ENCODE peak calls at places on chromosome X, in six cellular contexts. Y, E, K, P, V and J are unnamed samples.

GRCh38 chrX:64186974-64187761 is 18.3 kb downstream of the AMER1 start:
- DNase-seq in V (no peak), E (no peak), P (no peak), K (no peak), Y (no peak), J (no peak)

GRCh38 chrX:113929004-113929403 is 654.9 kb upstream of the HTR2C start:
- DNase-seq in E (peak; percentile 52), P (peak; percentile 36), Y (no peak), K (peak; percentile 57), V (peak; percentile 46), J (peak; percentile 14)

GRCh38 chrX:72268601-72269365 is 8.3 kb downstream of the RPS4X start:
- DNase-seq in K (no peak), P (no peak), V (no peak), Y (no peak), E (no peak), J (no peak)

GRCh38 chrX:41538707-41539106 is 91.6 kb downstream of the NYX start:
- DNase-seq in Y (no peak), K (no peak), P (no peak), E (no peak), V (no peak), J (no peak)

GRCh38 chrX:149151805-149152757 is 353.0 kb downstream of the IDS start:
- DNase-seq in E (no peak), K (no peak), Y (peak; percentile 24), P (no peak), V (no peak), J (no peak)

GRCh38 chrX:120514236-120514635 is 45.1 kb upstream of the LAMP2 start:
- DNase-seq in V (no peak), P (peak; percentile 32), Y (no peak), K (peak; percentile 41), E (peak; percentile 33), J (peak; percentile 34)

GRCh38 chrX:150868625-150869024 is 29.8 kb downstream of the CD99L2 start:
- DNase-seq in P (no peak), E (no peak), V (no peak), Y (no peak), K (no peak), J (no peak)

GRCh38 chrX:45154033-45154360 is 46.7 kb downstream of the DIPK2B start:
- DNase-seq in V (no peak), Y (no peak), E (no peak), K (no peak), P (no peak), J (no peak)

GRCh38 chrX:97787849-97788248 is 904.1 kb downstream of the RPA4 start:
- DNase-seq in E (no peak), Y (no peak), P (no peak), V (no peak), K (no peak), J (no peak)

GRCh38 chrX:49960061-49960460 is 37.7 kb downstream of the CLCN5 start:
- DNase-seq in K (no peak), E (no peak), P (no peak), Y (no peak), V (no peak), J (no peak)

GRCh38 chrX:110509778-110510510 is 151.3 kb downstream of the RTL9 start:
- DNase-seq in P (no peak), V (no peak), E (no peak), K (no peak), Y (no peak), J (no peak)

GRCh38 chrX:148552775-148553174 is 52.4 kb downstream of the AFF2 start:
- DNase-seq in P (no peak), Y (no peak), K (peak; percentile 12), V (no peak), E (no peak), J (no peak)

GRCh38 chrX:10533686-10534365 is 86.6 kb downstream of the MID1 start:
- DNase-seq in Y (no peak), K (no peak), P (no peak), V (no peak), E (peak; percentile 22), J (no peak)

GRCh38 chrX:40852573-40852972 is 117.2 kb upstream of the MED14 start:
- DNase-seq in K (no peak), P (no peak), Y (no peak), E (no peak), V (no peak), J (no peak)

GRCh38 chrX:121876316-121876715 is 828.9 kb downstream of the GLUD2 start:
- DNase-seq in K (no peak), V (no peak), Y (no peak), P (no peak), E (no peak), J (no peak)

GRCh38 chrX:1281511-1281910 is 12.9 kb downstream of the CSF2RA start:
- DNase-seq in K (no peak), E (no peak), Y (no peak), P (no peak), V (no peak), J (no peak)

GRCh38 chrX:124215786-124216185 is 116.7 kb upstream of the TEX13D start:
- DNase-seq in V (no peak), Y (no peak), P (no peak), E (no peak), K (no peak), J (no peak)

GRCh38 chrX:141814213-141814857 is 23.8 kb upstream of the MAGEC3 start:
- DNase-seq in V (no peak), K (no peak), Y (no peak), E (no peak), P (no peak), J (no peak)

GRCh38 chrX:57286507-57287251 is at the start of gene FAAH2:
- DNase-seq in V (peak; percentile 55), E (no peak), Y (peak; percentile 23), K (peak; percentile 37), P (peak; percentile 57), J (peak; percentile 9)

GRCh38 chrX:7965436-7965835 is 38.2 kb upstream of the PNPLA4 start:
- DNase-seq in E (no peak), V (no peak), Y (no peak), K (no peak), P (no peak), J (no peak)

GRCh38 chrX:131746491-131746968 is 202.7 kb downstream of the OR13H1 start:
- DNase-seq in V (no peak), P (no peak), E (peak; percentile 62), Y (peak; percentile 87), K (peak; percentile 78), J (no peak)

GRCh38 chrX:6667048-6667768 is 132.3 kb upstream of the VCX3A start:
- DNase-seq in V (no peak), E (no peak), P (no peak), K (no peak), Y (no peak), J (peak; percentile 3)

GRCh38 chrX:148771440-148771839 is 271.0 kb downstream of the AFF2 start:
- DNase-seq in Y (no peak), K (no peak), P (no peak), V (no peak), E (no peak), J (no peak)

GRCh38 chrX:10157545-10157944 is 770 bp downstream of the CLCN4 start:
- DNase-seq in V (no peak), P (no peak), Y (no peak), K (no peak), E (no peak), J (no peak)

GRCh38 chrX:110182865-110183264 is 135.0 kb downstream of the AMMECR1 start:
- DNase-seq in E (no peak), P (no peak), K (peak; percentile 60), Y (no peak), V (no peak), J (no peak)

DNA sequence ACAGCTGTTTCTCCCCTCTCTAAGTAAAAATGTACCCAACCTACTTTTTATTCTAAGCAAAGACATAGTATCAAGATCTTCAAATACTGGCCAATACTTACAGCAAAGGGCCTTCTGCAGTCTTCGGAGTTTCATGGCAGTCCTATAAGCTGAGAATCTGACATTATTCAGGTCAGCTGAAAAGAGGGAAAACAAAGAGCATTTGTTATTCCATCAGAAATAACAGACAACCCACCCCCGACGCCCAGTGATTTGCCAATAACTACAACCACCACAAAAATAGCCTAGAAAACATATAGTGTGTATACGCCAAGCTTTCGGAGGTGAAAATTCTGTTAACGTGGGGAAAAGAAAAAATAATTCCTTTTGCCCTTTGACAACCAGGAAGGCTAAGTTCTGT is 151.1 kb upstream of the FTHL17 start:
- DNase-seq in Y (no peak), P (no peak), K (no peak), V (no peak), E (no peak), J (no peak)
- TF ChIP-seq CTCF in Y (no peak), P (no peak), K (no peak), V (no peak), E (no peak), J (no peak)

GRCh38 chrX:47179221-47179927 is 14.3 kb upstream of the UBA1 start:
- DNase-seq in K (no peak), E (no peak), Y (no peak), V (no peak), P (no peak), J (no peak)
- TF ChIP-seq GABPA in K (no peak), E (no peak), Y (no peak), V (no peak), P (no peak), J (no peak)

GRCh38 chrX:19798423-19798822 is 89.0 kb downstream of the SH3KBP1 start:
- DNase-seq in E (no peak), P (no peak), K (no peak), Y (no peak), V (no peak), J (no peak)

GRCh38 chrX:19804168-19804567 is 83.2 kb downstream of the SH3KBP1 start:
- DNase-seq in V (no peak), K (no peak), P (no peak), E (no peak), Y (no peak), J (no peak)

GRCh38 chrX:19800821-19801220 is 86.6 kb downstream of the SH3KBP1 start:
- DNase-seq in K (no peak), V (no peak), E (no peak), P (no peak), Y (no peak), J (no peak)

GRCh38 chrX:19795289-19795688 is 92.1 kb downstream of the SH3KBP1 start:
- DNase-seq in P (no peak), V (no peak), Y (no peak), E (no peak), K (no peak), J (no peak)

DNA sequence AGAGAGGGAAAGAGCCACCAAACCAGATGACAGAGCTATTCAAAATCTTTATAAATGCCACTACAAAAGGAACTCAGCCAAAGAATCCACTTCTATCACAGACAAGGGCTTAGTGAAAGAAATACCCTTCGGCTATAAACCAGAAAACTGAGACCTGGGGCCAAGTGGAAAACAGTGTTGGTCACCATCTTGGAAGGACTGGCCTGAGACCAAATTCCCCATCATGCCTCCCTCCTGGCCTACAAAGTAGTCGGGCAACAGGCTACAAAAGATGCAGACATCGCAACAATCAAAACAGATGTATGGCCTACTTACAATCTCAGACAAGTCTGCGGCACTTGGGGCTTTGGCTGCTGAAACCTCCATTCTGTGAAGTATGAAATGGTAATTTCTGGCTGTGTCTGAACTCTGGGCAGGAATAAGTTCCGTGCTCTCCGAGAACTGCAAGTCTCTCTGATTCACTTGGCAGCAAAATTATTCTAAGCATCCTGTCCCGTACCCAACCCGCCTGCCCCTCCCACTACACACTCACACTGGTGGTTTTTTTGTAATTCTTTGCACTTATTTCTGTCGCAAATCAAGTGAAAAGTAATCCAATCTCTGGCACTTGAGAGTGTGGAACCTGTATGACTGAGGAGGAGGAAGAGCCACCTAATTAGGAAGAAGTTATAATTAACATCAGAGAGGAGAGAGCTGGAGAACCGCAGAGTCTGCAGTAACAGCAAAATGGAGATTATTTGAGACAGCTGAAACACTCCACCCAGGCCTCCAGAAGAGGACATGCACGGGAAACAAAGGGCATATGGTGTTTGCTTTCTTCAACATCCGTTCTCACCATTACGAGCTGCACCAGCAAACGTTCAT is 87.8 kb downstream of the SH3KBP1 start:
- DNase-seq in P (no peak), Y (no peak), V (no peak), E (no peak), K (no peak), J (no peak)
- H3K27ac ChIP-seq in P (no peak overlapping the region), Y (peak overlapping the region; percentile 73), V (no peak overlapping the region), E (no peak overlapping the region), K (no peak overlapping the region), J (no peak overlapping the region)

GRCh38 chrX:117120700-117121099 is 657.9 kb upstream of the CT83 start:
- DNase-seq in E (no peak), V (no peak), Y (no peak), P (no peak), K (no peak), J (no peak)
- TF ChIP-seq CTCF in E (no peak), V (no peak), Y (no peak), P (no peak), K (no peak), J (no peak)